ENCODE peak calls at places on chromosomes 5 and 9, in eight cellular contexts. G is GM12865; U is activated T-helper 1 cell treated with Interleukin-2 at 50 U/mL for 16 hours; D is natural killer cell treated with Interleukin-12 subunit alpha and Interleukin-12 subunit beta and Interleukin-15 and Interleukin-18, amount 100 ng/mL, for 72 hours; S is memory B cell; H is KG1; J is cardiac fibroblast; V is endothelial cell. R is an unnamed sample.

GRCh38 chr9:86892576-86892975 is 54.7 kb downstream of the GAS1 start:
- DNase-seq in H (no peak), D (no peak), J (peak), S (no peak), U (no peak), V (no peak), G (no peak), R (no peak)

GRCh38 chr5:80141147-80141671 is 106.1 kb downstream of the THBS4 start:
- DNase-seq in D (no peak), J (peak), U (no peak), H (no peak), G (no peak), V (peak), S (no peak), R (no peak)

GRCh38 chr9:137900584-137901310 is 23.2 kb downstream of the CACNA1B start:
- DNase-seq in U (no peak), J (no peak), H (no peak), D (no peak), G (no peak), V (no peak), S (no peak), R (no peak)

GRCh38 chr5:122901346-122901745 is 55.9 kb downstream of the SNX24 start:
- DNase-seq in S (no peak), H (no peak), G (no peak), V (no peak), D (no peak), J (no peak), U (no peak), R (no peak)

GRCh38 chr9:2755285-2755684 is 38.0 kb downstream of the KCNV2 start:
- DNase-seq in J (no peak), U (no peak), D (no peak), H (no peak), V (no peak), S (no peak), G (no peak), R (no peak)

GRCh38 chr5:150107909-150108447 is 21.6 kb upstream of the CSF1R start:
- DNase-seq in U (no peak), H (no peak), S (no peak), J (peak), D (no peak), G (no peak), V (no peak), R (no peak)

GRCh38 chr5:93589812-93590215 is 6.8 kb downstream of the NR2F1 start:
- DNase-seq in V (no peak), H (no peak), U (no peak), D (no peak), J (no peak), G (no peak), S (no peak), R (no peak)

GRCh38 chr5:126267435-126267834 is 155.8 kb upstream of the GRAMD2B start:
- DNase-seq in H (no peak), G (peak), D (no peak), J (no peak), U (no peak), V (no peak), S (no peak), R (no peak)

GRCh38 chr9:126667190-126668055 is 53.7 kb downstream of the LMX1B start:
- DNase-seq in V (no peak), U (no peak), D (no peak), S (no peak), J (no peak), H (no peak), G (no peak), R (no peak)

GRCh38 chr5:6261256-6261655 is 117.1 kb downstream of the MED10 start:
- DNase-seq in H (no peak), J (no peak), S (no peak), V (no peak), G (no peak), U (no peak), D (no peak), R (no peak)

GRCh38 chr5:56829137-56829536 is 13.8 kb downstream of the MAP3K1 start:
- DNase-seq in J (no peak), H (no peak), S (peak), U (peak), G (peak), D (no peak), V (no peak), R (no peak)

GRCh38 chr9:130579738-130580463 is 524 bp downstream of the FUBP3 start:
- DNase-seq in H (no peak), J (peak), V (peak), S (no peak), G (no peak), D (no peak), U (no peak), R (no peak)

GRCh38 chr9:124216474-124217176 is 41.1 kb upstream of the NEK6 start:
- DNase-seq in S (peak), H (peak), V (no peak), G (peak), D (peak), U (no peak), J (no peak), R (no peak)

GRCh38 chr5:77945874-77946273 is 169.7 kb upstream of the TBCA start:
- DNase-seq in J (no peak), U (no peak), G (no peak), D (no peak), V (no peak), S (no peak), H (no peak), R (no peak)

GRCh38 chr9:14066815-14067214 is 247.1 kb downstream of the NFIB start:
- DNase-seq in V (no peak), D (no peak), S (no peak), G (no peak), J (no peak), H (no peak), U (no peak), R (peak)

GRCh38 chr9:112894031-112894430 is 3.4 kb upstream of the SLC46A2 start:
- DNase-seq in H (no peak), G (no peak), D (no peak), V (no peak), J (peak), U (no peak), S (no peak), R (no peak)

GRCh38 chr9:119004618-119004990 is 364.6 kb downstream of the BRINP1 start:
- DNase-seq in G (no peak), H (no peak), D (no peak), U (no peak), S (no peak), V (no peak), J (peak), R (no peak)

GRCh38 chr5:5063533-5063953 is 76.6 kb upstream of the ADAMTS16 start:
- DNase-seq in J (no peak), D (no peak), G (peak), H (no peak), V (no peak), U (no peak), S (no peak), R (no peak)

GRCh38 chr9:69898714-69899209 is 78.1 kb downstream of the CFAP95 start:
- DNase-seq in U (no peak), G (no peak), V (no peak), S (no peak), D (no peak), J (peak), H (no peak), R (no peak)

R was measured in LNCaP clone FGC.